ENCODE peak calls at places on chromosomes 4 and X, in seven cellular contexts. E is astrocyte of the cerebellum, L is sigmoid colon, Y is uterus, R is hepatocyte, K is lower leg skin, B is choroid plexus epithelial cell. F is an unnamed sample.

GRCh38 chr4:129747756-129748155 is 651.8 kb downstream of the C4orf33 start:
- DNase-seq in E (no peak), R (peak), L (no peak), K (no peak), Y (no peak), B (no peak), F (peak)

GRCh38 chr4:762211-763190 is 56.9 kb downstream of the PCGF3 start:
- DNase-seq in K (no peak), R (peak), Y (no peak), L (no peak), E (peak), B (peak), F (no peak)

GRCh38 chr4:102299708-102300107 is 45.6 kb downstream of the SLC39A8 start:
- DNase-seq in Y (no peak), K (peak), E (peak), B (peak), R (peak), L (no peak), F (peak)

GRCh38 chrX:104662694-104663093 is 96.7 kb downstream of the IL1RAPL2 start:
- DNase-seq in B (no peak), L (no peak), Y (no peak), K (no peak), R (no peak), E (no peak), F (no peak)

GRCh38 chr4:47939456-47939855 is 25.1 kb upstream of the NFXL1 start:
- DNase-seq in B (no peak), Y (no peak), K (no peak), L (no peak), E (no peak), R (no peak), F (peak)

GRCh38 chr4:31580843-31581242 is 860.7 kb downstream of the PCDH7 start:
- DNase-seq in R (no peak), L (no peak), B (no peak), K (no peak), E (no peak), Y (no peak), F (no peak)

GRCh38 chr4:54959656-54960055 is 165.7 kb downstream of the KDR start:
- DNase-seq in Y (no peak), B (peak), R (no peak), L (no peak), K (no peak), E (peak), F (no peak)

GRCh38 chrX:103817502-103817901 is 14.6 kb downstream of the RAB9B start:
- DNase-seq in B (peak), L (no peak), K (peak), Y (no peak), R (peak), E (peak), F (peak)

GRCh38 chrX:88903989-88904718 is 157.1 kb downstream of the CPXCR1 start:
- DNase-seq in L (no peak), K (no peak), B (no peak), E (no peak), R (no peak), Y (no peak), F (no peak)

GRCh38 chrX:10492250-10492649 is 128.1 kb downstream of the MID1 start:
- DNase-seq in K (no peak), Y (no peak), B (no peak), E (no peak), R (no peak), L (no peak), F (no peak)

GRCh38 chrX:108537005-108537404 is 97.4 kb downstream of the COL4A5 start:
- DNase-seq in R (peak), K (peak), E (peak), B (peak), L (no peak), Y (no peak), F (peak)

GRCh38 chrX:118507766-118508165 is 12.2 kb downstream of the DOCK11 start:
- DNase-seq in E (no peak), K (no peak), B (no peak), L (no peak), Y (no peak), R (no peak), F (no peak)

GRCh38 chr4:128310266-128310697 is 22.7 kb upstream of the PGRMC2 start:
- DNase-seq in L (no peak), E (no peak), R (peak), Y (no peak), B (peak), K (no peak), F (peak)

GRCh38 chr4:143095447-143095846 is 89.3 kb upstream of the USP38 start:
- DNase-seq in Y (no peak), E (no peak), L (no peak), B (no peak), R (peak), K (no peak), F (no peak)

GRCh38 chrX:136863826-136864225 is 16.7 kb downstream of the RBMX start:
- DNase-seq in R (no peak), K (no peak), L (no peak), E (no peak), B (no peak), Y (no peak), F (no peak)

GRCh38 chr4:138734746-138735145 is 280.8 kb upstream of the NOCT start:
- DNase-seq in Y (no peak), R (peak), K (no peak), L (no peak), E (peak), B (peak), F (no peak)

GRCh38 chr4:2925931-2926860 is 37.0 kb downstream of the NOP14 start:
- DNase-seq in E (no peak), Y (peak), K (no peak), R (no peak), L (no peak), B (no peak), F (no peak)

GRCh38 chr4:105698607-105699006 is 9.9 kb downstream of the INTS12 start:
- DNase-seq in Y (no peak), E (no peak), R (no peak), K (no peak), L (no peak), B (no peak), F (no peak)

GRCh38 chr4:86286729-86287128 is 73.1 kb downstream of the MAPK10 start:
- DNase-seq in K (no peak), Y (no peak), E (no peak), R (no peak), L (no peak), B (no peak), F (no peak)

GRCh38 chr4:25101836-25102235 is 58.4 kb downstream of the SEPSECS start:
- DNase-seq in L (no peak), Y (no peak), B (no peak), R (no peak), K (no peak), E (no peak), F (no peak)

GRCh38 chrX:106670631-106671030 is 55.9 kb upstream of the RNF128 start:
- DNase-seq in Y (no peak), R (no peak), K (no peak), L (no peak), E (no peak), B (peak), F (no peak)

GRCh38 chr4:55321707-55322264 is 24.3 kb upstream of the SRD5A3 start:
- DNase-seq in L (peak), E (peak), B (peak), K (peak), Y (peak), R (peak), F (peak)

GRCh38 chr4:8352368-8353157 is 83.0 kb downstream of the HTRA3 start:
- DNase-seq in E (no peak), Y (peak), R (no peak), B (peak), L (peak), K (no peak), F (no peak)

GRCh38 chr4:71009796-71010588 is 16.5 kb downstream of the DCK start:
- DNase-seq in Y (no peak), L (no peak), E (peak), B (peak), K (no peak), R (peak), F (no peak)

GRCh38 chrX:80432441-80432840 is 12.2 kb downstream of the TENT5D start:
- DNase-seq in K (no peak), B (no peak), E (no peak), Y (no peak), R (no peak), L (no peak), F (no peak)

GRCh38 chrX:80432863-80433262 is 12.6 kb downstream of the TENT5D start:
- DNase-seq in E (no peak), B (no peak), L (no peak), Y (no peak), R (peak), K (no peak), F (peak)

GRCh38 chrX:80431502-80431832 is 11.2 kb downstream of the TENT5D start:
- DNase-seq in Y (no peak), B (no peak), K (no peak), R (no peak), E (no peak), L (no peak), F (no peak)

GRCh38 chrX:80430826-80431501 is 10.7 kb downstream of the TENT5D start:
- DNase-seq in Y (no peak), K (no peak), E (no peak), B (no peak), L (no peak), R (no peak), F (no peak)
- TF ChIP-seq CTCF in Y (no peak), K (no peak), E (no peak), B (no peak), L (no peak), R (no peak), F (no peak)

GRCh38 chr4:61517144-61517543 is 317.0 kb downstream of the ADGRL3 start:
- DNase-seq in R (peak), Y (no peak), E (no peak), K (no peak), B (no peak), L (no peak), F (no peak)
- TF ChIP-seq CTCF in R (peak), Y (no peak), E (no peak), K (no peak), B (no peak), L (no peak), F (no peak)

GRCh38 chr4:148998719-148999118 is 556.5 kb upstream of the NR3C2 start:
- DNase-seq in Y (no peak), R (no peak), E (no peak), K (no peak), B (peak), L (no peak), F (peak)
- TF ChIP-seq CTCF in Y (no peak), R (peak), E (no peak), K (no peak), B (peak), L (no peak), F (no peak)

GRCh38 chr4:74314329-74314728 is 6.1 kb downstream of the EPGN start:
- DNase-seq in K (no peak), Y (no peak), B (no peak), R (no peak), L (no peak), E (no peak), F (no peak)

GRCh38 chr4:74314944-74315343 is 6.7 kb downstream of the EPGN start:
- DNase-seq in R (no peak), E (no peak), Y (no peak), B (no peak), K (no peak), L (no peak), F (no peak)

GRCh38 chr4:74308215-74308614 is at the start of gene EPGN:
- DNase-seq in K (peak), E (no peak), R (no peak), B (peak), L (no peak), Y (no peak), F (no peak)

GRCh38 chr4:74316397-74316796 is 8.1 kb downstream of the EPGN start:
- DNase-seq in K (no peak), Y (no peak), R (no peak), B (peak), L (no peak), E (no peak), F (no peak)

GRCh38 chr4:74311696-74312313 is 3.5 kb downstream of the EPGN start:
- DNase-seq in R (peak), K (no peak), L (no peak), E (peak), Y (no peak), B (peak), F (peak)
- TF ChIP-seq CTCF in R (peak), K (no peak), L (peak), E (peak), Y (peak), B (peak), F (peak)

GRCh38 chrX:57155171-57155570 is 18.0 kb upstream of the SPIN2A start:
- DNase-seq in E (no peak), L (no peak), R (no peak), B (no peak), Y (no peak), K (no peak), F (no peak)

GRCh38 chrX:57156397-57157049 is 19.3 kb upstream of the SPIN2A start:
- DNase-seq in R (peak), B (peak), K (no peak), Y (no peak), L (no peak), E (no peak), F (peak)
- TF ChIP-seq CTCF in R (peak), B (peak), K (no peak), Y (no peak), L (no peak), E (no peak), F (no peak)

GRCh38 chrX:96183843-96184242 is 500.8 kb upstream of the DIAPH2 start:
- DNase-seq in K (no peak), E (no peak), L (no peak), R (peak), Y (no peak), B (peak), F (no peak)
- TF ChIP-seq CTCF in K (no peak), E (peak), L (no peak), R (peak), Y (no peak), B (peak), F (no peak)

GRCh38 chrX:134736351-134736750 is 78.1 kb upstream of the PLAC1 start:
- DNase-seq in R (no peak), L (no peak), B (no peak), K (no peak), Y (no peak), E (no peak), F (no peak)

GRCh38 chrX:134735015-134735414 is 76.7 kb upstream of the PLAC1 start:
- DNase-seq in Y (no peak), E (no peak), K (no peak), L (no peak), B (no peak), R (no peak), F (no peak)

GRCh38 chrX:134732676-134733075 is 74.4 kb upstream of the PLAC1 start:
- DNase-seq in E (no peak), K (no peak), B (no peak), Y (no peak), R (no peak), L (no peak), F (no peak)

GRCh38 chrX:134733595-134733994 is 75.3 kb upstream of the PLAC1 start:
- DNase-seq in L (no peak), E (no peak), B (no peak), R (no peak), Y (no peak), K (no peak), F (no peak)

GRCh38 chrX:134734343-134735001 is 76.2 kb upstream of the PLAC1 start:
- DNase-seq in L (no peak), K (no peak), B (no peak), Y (peak), E (peak), R (no peak), F (no peak)
- TF ChIP-seq CTCF in L (no peak), K (no peak), B (no peak), Y (no peak), E (no peak), R (no peak), F (no peak)